ENCODE peak calls at places on chromosomes 5 and 9, in six cellular contexts. S is PC-3; M is stimulated activated CD8-positive, alpha-beta memory T cell treated with anti-CD3 and anti-CD28 coated beads, Interleukin-12 subunit alpha, Interleukin-12 subunit beta, amount 100 ng/mL, for 4 hours; J is SIG-M5; D is left ventricle myocardium inferior; A is brain pericyte. B is an unnamed sample.

GRCh38 chr9:70614786-70615565 is 200.5 kb upstream of the KLF9 start:
- DNase-seq in S (no peak), M (no peak), J (no peak), D (no peak), A (no peak), B (no peak)

GRCh38 chr5:147918101-147918500 is 11.8 kb upstream of the C5orf46 start:
- DNase-seq in S (peak; percentile 94), M (no peak), J (no peak), D (no peak), A (no peak), B (peak; percentile 34)

GRCh38 chr5:17228833-17229291 is 11.4 kb downstream of the BASP1 start:
- DNase-seq in S (no peak), M (no peak), J (no peak), D (no peak), A (no peak), B (no peak)

GRCh38 chr5:98503582-98503981 is 269.9 kb upstream of the RGMB start:
- DNase-seq in S (no peak), M (no peak), J (no peak), D (no peak), A (no peak), B (no peak)

GRCh38 chr9:108855888-108856287 is at the start of gene ACTL7B:
- DNase-seq in S (no peak), M (no peak), J (no peak), D (no peak), A (no peak), B (no peak)

GRCh38 chr5:10519729-10520128 is 44.1 kb upstream of the ANKRD33B start:
- DNase-seq in S (no peak), M (no peak), J (no peak), D (no peak), A (no peak), B (no peak)

GRCh38 chr5:127442085-127442484 is 75.4 kb upstream of the PRRC1 start:
- DNase-seq in S (peak; percentile 42), M (no peak), J (no peak), D (no peak), A (no peak), B (peak; percentile 52)

GRCh38 chr9:91572044-91572443 is 148.4 kb upstream of the NFIL3 start:
- DNase-seq in S (no peak), M (no peak), J (no peak), D (no peak), A (no peak), B (no peak)

GRCh38 chr5:97629281-97629680 is 446.2 kb upstream of the RIOK2 start:
- DNase-seq in S (no peak), M (no peak), J (no peak), D (peak; percentile 27), A (no peak), B (peak; percentile 73)

GRCh38 chr9:34069831-34070230 is 21.1 kb upstream of the UBAP2 start:
- DNase-seq in S (peak; percentile 78), M (no peak), J (no peak), D (no peak), A (no peak), B (no peak)

GRCh38 chr5:62341783-62342475 is 35.9 kb downstream of the KIF2A start:
- DNase-seq in S (no peak), M (no peak), J (no peak), D (no peak), A (no peak), B (no peak)

GRCh38 chr9:17021379-17021970 is 113.4 kb upstream of the CNTLN start:
- DNase-seq in S (no peak), M (no peak), J (no peak), D (no peak), A (no peak), B (peak; percentile 3)

GRCh38 chr5:157494178-157494830 is 34.3 kb downstream of the NIPAL4 start:
- DNase-seq in S (no peak), M (no peak), J (no peak), D (no peak), A (no peak), B (no peak)

GRCh38 chr5:158127536-158127935 is 268.6 kb upstream of the CLINT1 start:
- DNase-seq in S (no peak), M (no peak), J (no peak), D (no peak), A (no peak), B (no peak)

GRCh38 chr5:1540831-1541661 is 17.3 kb upstream of the LPCAT1 start:
- DNase-seq in S (no peak), M (no peak), J (no peak), D (no peak), A (no peak), B (no peak)

GRCh38 chr9:91253488-91253887 is 108.2 kb downstream of the AUH start:
- DNase-seq in S (no peak), M (no peak), J (no peak), D (no peak), A (no peak), B (peak; percentile 62)

GRCh38 chr5:43619911-43620310 is 16.9 kb downstream of the NNT start:
- DNase-seq in S (no peak), M (no peak), J (no peak), D (no peak), A (no peak), B (no peak)

GRCh38 chr5:139543423-139543991 is 17.6 kb upstream of the UBE2D2 start:
- DNase-seq in S (no peak), M (peak; percentile 15), J (no peak), D (peak; percentile 77), A (no peak), B (no peak)

GRCh38 chr5:531101-531748 is 7.0 kb upstream of the SLC9A3 start:
- DNase-seq in S (no peak), M (no peak), J (no peak), D (no peak), A (no peak), B (no peak)

GRCh38 chr5:124285071-124285470 is 461.4 kb downstream of the ZNF608 start:
- DNase-seq in S (no peak), M (no peak), J (no peak), D (no peak), A (no peak), B (no peak)

GRCh38 chr5:154092356-154092755 is 53.6 kb downstream of the MFAP3 start:
- DNase-seq in S (no peak), M (no peak), J (no peak), D (no peak), A (no peak), B (no peak)